ENCODE peak calls at places on chromosome 17, in five cellular contexts. E is left ventricle myocardium inferior, F is lower leg skin, U is stomach, X is T-helper 2 cell. G is an unnamed sample.

GRCh38 chr17:72569193-72569946 is 448.6 kb downstream of the SOX9 start:
- DNase-seq in E (no peak), F (no peak), U (peak), X (no peak), G (no peak)

GRCh38 chr17:76384987-76385891 is 830 bp downstream of the SPHK1 start:
- DNase-seq in E (peak), F (peak), U (peak), X (peak), G (peak)

GRCh38 chr17:14305785-14306496 is 5.1 kb downstream of the HS3ST3B1 start:
- DNase-seq in E (no peak), F (peak), U (no peak), X (no peak), G (no peak)

GRCh38 chr17:78529871-78530670 is 47.1 kb downstream of the DNAH17 start:
- DNase-seq in E (no peak), F (no peak), U (peak), X (no peak), G (no peak)

GRCh38 chr17:58232707-58233156 is 5.7 kb upstream of the LPO start:
- DNase-seq in E (no peak), F (no peak), U (no peak), X (no peak), G (peak)

GRCh38 chr17:40694584-40694983 is 9.0 kb downstream of the KRT24 start:
- DNase-seq in E (no peak), F (no peak), U (no peak), X (no peak), G (no peak)

GRCh38 chr17:58112970-58113631 is 29.9 kb downstream of the DYNLL2 start:
- DNase-seq in E (peak), F (peak), U (peak), X (peak), G (peak)

GRCh38 chr17:3603119-3603869 is 5.9 kb downstream of the TRPV1 start:
- DNase-seq in E (no peak), F (no peak), U (no peak), X (no peak), G (no peak)

GRCh38 chr17:31677681-31678080 is 181.4 kb downstream of the COPRS start:
- DNase-seq in E (no peak), F (peak), U (no peak), X (no peak), G (no peak)

G was measured in adrenal gland.